ENCODE peak calls at places on chromosome 9, in six cellular contexts. S is activated T-helper 1 cell treated with anti-CD3 and anti-CD28 coated beads, Interleukin-2, amount 50 U/mL, for 16 hours; D is activated T-cell treated with anti-CD3 and anti-CD28 coated beads, Interleukin-2, amount 50 U/mL, for 48 hours; Y is T-helper 2 cell; Q is HTR-8/SVneo; R is NCI-H774. U is an unnamed sample.

GRCh38 chr9:114001794-114002261 is 76.3 kb downstream of the AMBP start:
- DNase-seq in S (no peak), D (peak; percentile 2), Y (no peak), Q (no peak), R (no peak), U (no peak)

GRCh38 chr9:1490341-1491115 is 440.4 kb downstream of the DMRT2 start:
- DNase-seq in S (no peak), D (peak; percentile 18), Y (no peak), Q (no peak), R (no peak), U (no peak)

GRCh38 chr9:5557606-5558587 is 47.6 kb downstream of the PDCD1LG2 start:
- DNase-seq in S (peak; percentile 8), D (peak; percentile 42), Y (no peak), Q (no peak), R (no peak), U (no peak)

GRCh38 chr9:91207481-91207888 is 154.2 kb downstream of the AUH start:
- DNase-seq in S (no peak), D (peak; percentile 59), Y (no peak), Q (no peak), R (no peak), U (no peak)

GRCh38 chr9:221989-222776 is 7.5 kb downstream of the DOCK8 start:
- DNase-seq in S (no peak), D (no peak), Y (no peak), Q (no peak), R (no peak), U (no peak)

GRCh38 chr9:93060746-93061259 is 2.3 kb downstream of the SUSD3 start:
- DNase-seq in S (no peak), D (no peak), Y (no peak), Q (peak; percentile 54), R (no peak), U (no peak)

GRCh38 chr9:124130277-124131075 is 118.9 kb downstream of the LHX2 start:
- DNase-seq in S (no peak), D (no peak), Y (no peak), Q (no peak), R (no peak), U (no peak)

GRCh38 chr9:104386425-104387069 is 117.5 kb upstream of the OR13F1 start:
- DNase-seq in S (no peak), D (no peak), Y (no peak), Q (peak; percentile 53), R (peak; percentile 34), U (peak; percentile 41)

GRCh38 chr9:126700903-126701819 is 87.4 kb downstream of the LMX1B start:
- DNase-seq in S (no peak), D (no peak), Y (no peak), Q (no peak), R (no peak), U (peak; percentile 40)

GRCh38 chr9:106755727-106756126 is 107.2 kb upstream of the ZNF462 start:
- DNase-seq in S (no peak), D (no peak), Y (no peak), Q (no peak), R (peak; percentile 25), U (no peak)

GRCh38 chr9:71879644-71880174 is 31.3 kb downstream of the ABHD17B start:
- DNase-seq in S (no peak), D (no peak), Y (no peak), Q (no peak), R (no peak), U (no peak)

GRCh38 chr9:127248241-127248640 is 16.3 kb upstream of the GARNL3 start:
- DNase-seq in S (no peak), D (no peak), Y (no peak), Q (no peak), R (no peak), U (no peak)